ENCODE peak calls at places on chromosomes 12 and 14, in eight cellular contexts. F is neural progenitor cell; E is AG10803; L is A673; D is amniotic epithelial cell; B is activated CD8-positive, alpha-beta T cell treated with anti-CD3 and anti-CD28 coated beads for 36 hours; W is left colon; I is right cardiac atrium. S is an unnamed sample.

GRCh38 chr14:58131386-58131785 is 20.6 kb downstream of the ARMH4 start:
- DNase-seq in I (no peak), L (no peak), E (peak; percentile 17), D (no peak), W (no peak), F (no peak), B (no peak), S (no peak)

GRCh38 chr12:116157845-116158267 is 119.6 kb downstream of the MED13L start:
- DNase-seq in B (no peak), F (peak; percentile 22), L (no peak), W (no peak), I (no peak), E (no peak), D (peak; percentile 38), S (no peak)

GRCh38 chr12:27861428-27862167 is 81.6 kb upstream of the MANSC4 start:
- DNase-seq in B (peak; percentile 8), I (peak; percentile 66), L (no peak), D (peak; percentile 40), E (peak; percentile 40), W (peak; percentile 60), F (no peak), S (no peak)

GRCh38 chr12:12449533-12450025 is 92.7 kb downstream of the BORCS5 start:
- DNase-seq in W (no peak), L (peak; percentile 41), I (no peak), B (no peak), D (peak; percentile 62), F (no peak), E (no peak), S (no peak)

GRCh38 chr12:21763531-21763930 is 11.0 kb downstream of the KCNJ8 start:
- DNase-seq in L (no peak), B (no peak), W (no peak), E (no peak), D (no peak), F (no peak), I (no peak), S (no peak)

GRCh38 chr12:126747530-126748149 is 1519.3 kb upstream of the TMEM132C start:
- DNase-seq in D (no peak), F (peak; percentile 67), B (peak; percentile 63), E (peak; percentile 12), W (no peak), I (peak; percentile 28), L (peak; percentile 76), S (peak; percentile 80)

GRCh38 chr14:96811265-96811664 is 14.1 kb downstream of the VRK1 start:
- DNase-seq in E (peak; percentile 64), W (no peak), L (no peak), B (no peak), F (no peak), I (no peak), D (peak; percentile 68), S (no peak)

GRCh38 chr12:117936722-117937484 is 31.9 kb downstream of the KSR2 start:
- DNase-seq in W (no peak), B (no peak), L (no peak), F (no peak), I (no peak), D (no peak), E (no peak), S (no peak)

GRCh38 chr14:104721704-104722431 is 2.2 kb upstream of the ADSS1 start:
- DNase-seq in L (no peak), E (no peak), W (no peak), B (no peak), D (no peak), I (peak; percentile 59), F (no peak), S (no peak)

GRCh38 chr14:76923422-76924362 is 97.5 kb downstream of the LRRC74A start:
- DNase-seq in D (no peak), E (no peak), W (no peak), I (no peak), B (no peak), L (no peak), F (peak; percentile 47), S (no peak)

GRCh38 chr12:9869307-9870161 is at the start of gene CLEC2B:
- DNase-seq in E (peak; percentile 92), B (peak; percentile 70), I (no peak), W (no peak), L (peak; percentile 74), D (peak; percentile 97), F (peak; percentile 16), S (no peak)

GRCh38 chr14:104939666-104940410 is 15.2 kb downstream of the PLD4 start:
- DNase-seq in E (no peak), F (no peak), L (no peak), W (peak; percentile 15), I (no peak), D (no peak), B (no peak), S (no peak)

GRCh38 chr12:14828896-14829295 is 14.4 kb downstream of the ART4 start:
- DNase-seq in B (no peak), D (peak; percentile 66), L (peak; percentile 19), E (peak; percentile 12), F (peak; percentile 12), I (no peak), W (no peak), S (no peak)

GRCh38 chr12:92109613-92110012 is 36.0 kb downstream of the BTG1 start:
- DNase-seq in L (no peak), B (peak; percentile 49), W (no peak), F (no peak), I (no peak), E (no peak), D (no peak), S (no peak)

GRCh38 chr14:54728700-54729527 is 162.0 kb downstream of the SAMD4A start:
- DNase-seq in L (no peak), W (no peak), D (peak; percentile 78), B (no peak), E (peak; percentile 57), I (no peak), F (no peak), S (no peak)

GRCh38 chr14:105252552-105253328 is 4.4 kb downstream of the BTBD6 start:
- DNase-seq in W (no peak), E (no peak), D (no peak), F (no peak), I (no peak), L (no peak), B (no peak), S (no peak)

GRCh38 chr14:77470192-77470870 is 12.4 kb downstream of the AHSA1 start:
- DNase-seq in L (peak; percentile 48), E (no peak), D (no peak), B (no peak), I (no peak), F (no peak), W (peak; percentile 82), S (peak; percentile 60)

GRCh38 chr14:22185191-22185590 is 403.8 kb downstream of the DAD1 start:
- DNase-seq in L (peak; percentile 35), F (no peak), I (no peak), D (peak; percentile 45), W (no peak), B (no peak), E (no peak), S (no peak)

GRCh38 chr14:90398315-90398811 is 1.5 kb downstream of the CALM1 start:
- DNase-seq in W (peak; percentile 61), D (no peak), L (peak; percentile 62), E (no peak), F (peak; percentile 61), B (peak; percentile 72), I (peak; percentile 48), S (no peak)

GRCh38 chr12:2624543-2625266 is 170.1 kb upstream of the FKBP4 start:
- DNase-seq in E (no peak), W (no peak), L (peak; percentile 85), B (peak; percentile 56), D (peak; percentile 2), F (peak; percentile 84), I (no peak), S (peak; percentile 95)

GRCh38 chr12:12474471-12474928 is 88.2 kb downstream of the DUSP16 start:
- DNase-seq in W (no peak), E (no peak), L (no peak), B (peak; percentile 69), D (no peak), I (no peak), F (no peak), S (no peak)

GRCh38 chr12:88833641-88834116 is 253.4 kb upstream of the KITLG start:
- DNase-seq in B (no peak), D (peak; percentile 77), I (no peak), F (no peak), W (no peak), E (peak; percentile 66), L (no peak), S (no peak)

GRCh38 chr12:119942386-119942785 is 46.6 kb upstream of the BICDL1 start:
- DNase-seq in L (no peak), E (no peak), I (no peak), F (no peak), B (no peak), D (no peak), W (no peak), S (no peak)

GRCh38 chr14:69326611-69327010 is 66.7 kb downstream of the GALNT16 start:
- DNase-seq in I (no peak), B (no peak), W (no peak), F (no peak), E (no peak), D (no peak), L (no peak), S (peak; percentile 27)

GRCh38 chr14:33332497-33332896 is 393.8 kb downstream of the NPAS3 start:
- DNase-seq in D (no peak), I (no peak), B (no peak), W (no peak), L (no peak), E (peak; percentile 46), F (no peak), S (no peak)

GRCh38 chr12:52358575-52359350 is 8.5 kb downstream of the KRT85 start:
- DNase-seq in B (peak; percentile 64), W (no peak), L (peak; percentile 52), I (no peak), D (no peak), F (no peak), E (no peak), S (peak; percentile 43)

GRCh38 chr12:88752183-88752582 is 171.9 kb upstream of the KITLG start:
- DNase-seq in E (no peak), D (no peak), L (no peak), W (no peak), F (no peak), B (no peak), I (no peak), S (no peak)

GRCh38 chr14:94217116-94217515 is 43.0 kb downstream of the PPP4R4 start:
- DNase-seq in B (no peak), E (no peak), D (no peak), L (no peak), F (peak; percentile 26), I (no peak), W (no peak), S (peak; percentile 73)

GRCh38 chr14:23522643-23523198 is 28.8 kb downstream of the ZFHX2 start:
- DNase-seq in B (no peak), D (no peak), E (no peak), L (no peak), I (no peak), W (no peak), F (no peak), S (no peak)

GRCh38 chr12:6469609-6470374 is 685 bp downstream of the VAMP1 start:
- DNase-seq in W (no peak), B (no peak), E (no peak), L (no peak), D (no peak), F (peak; percentile 52), I (no peak), S (no peak)